ENCODE peak calls at places on chromosome 5, in seven cellular contexts. Y is fibroblast of lung, L is fibroblast of mammary gland, G is fibroblast of the aortic adventitia, N is mucosa of descending colon, J is choroid plexus epithelial cell, K is HepG2. I is an unnamed sample.

GRCh38 chr5:144125163-144125726 is 45.2 kb downstream of the YIPF5 start:
- DNase-seq in Y (peak), L (peak), G (peak), N (no peak), J (peak), K (no peak), I (no peak)

GRCh38 chr5:17019324-17019723 is 83.2 kb upstream of the MYO10 start:
- DNase-seq in Y (peak), L (peak), G (no peak), N (no peak), J (peak), K (no peak), I (no peak)

GRCh38 chr5:56326770-56327169 is 93.6 kb upstream of the ANKRD55 start:
- DNase-seq in Y (no peak), L (no peak), G (no peak), N (no peak), J (no peak), K (no peak), I (no peak)

GRCh38 chr5:14560091-14560595 is 21.4 kb upstream of the OTULINL start:
- DNase-seq in Y (no peak), L (no peak), G (no peak), N (peak), J (no peak), K (no peak), I (no peak)

GRCh38 chr5:55427157-55427556 is 107.6 kb downstream of the PLPP1 start:
- DNase-seq in Y (peak), L (peak), G (peak), N (peak), J (peak), K (no peak), I (no peak)

GRCh38 chr5:65830856-65831255 is 95.5 kb upstream of the ERBIN start:
- DNase-seq in Y (no peak), L (no peak), G (no peak), N (no peak), J (no peak), K (no peak), I (no peak)

GRCh38 chr5:54659651-54660050 is 142.1 kb downstream of the SNX18 start:
- DNase-seq in Y (peak), L (no peak), G (peak), N (no peak), J (no peak), K (no peak), I (no peak)

GRCh38 chr5:170302729-170303501 is 5.3 kb upstream of the LCP2 start:
- DNase-seq in Y (no peak), L (no peak), G (no peak), N (peak), J (peak), K (no peak), I (no peak)

GRCh38 chr5:88405783-88406182 is 137.1 kb upstream of the TMEM161B start:
- DNase-seq in Y (no peak), L (peak), G (no peak), N (no peak), J (no peak), K (no peak), I (no peak)

GRCh38 chr5:143245929-143246561 is 157.4 kb downstream of the NR3C1 start:
- DNase-seq in Y (peak), L (peak), G (peak), N (no peak), J (peak), K (peak), I (no peak)

GRCh38 chr5:173010547-173011464 is 27.2 kb downstream of the ATP6V0E1 start:
- DNase-seq in Y (peak), L (peak), G (peak), N (peak), J (peak), K (peak), I (peak)

GRCh38 chr5:125149503-125149902 is 403.1 kb upstream of the ZNF608 start:
- DNase-seq in Y (no peak), L (no peak), G (no peak), N (no peak), J (peak), K (no peak), I (no peak)

GRCh38 chr5:43019615-43020293 is 20.4 kb downstream of the ANXA2R start:
- DNase-seq in Y (peak), L (peak), G (peak), N (peak), J (peak), K (peak), I (peak)

GRCh38 chr5:147519380-147519779 is 9.5 kb upstream of the DPYSL3 start:
- DNase-seq in Y (no peak), L (peak), G (no peak), N (no peak), J (no peak), K (no peak), I (no peak)

GRCh38 chr5:174423538-174423937 is 300.8 kb upstream of the MSX2 start:
- DNase-seq in Y (no peak), L (no peak), G (no peak), N (no peak), J (no peak), K (no peak), I (no peak)

GRCh38 chr5:131104169-131104775 is 60.8 kb downstream of the HINT1 start:
- DNase-seq in Y (no peak), L (peak), G (no peak), N (no peak), J (peak), K (no peak), I (no peak)

GRCh38 chr5:28450997-28451396 is 1412.6 kb upstream of the CDH9 start:
- DNase-seq in Y (no peak), L (no peak), G (no peak), N (no peak), J (no peak), K (no peak), I (no peak)

GRCh38 chr5:122202952-122203351 is 73.6 kb downstream of the ZNF474 start:
- DNase-seq in Y (peak), L (no peak), G (no peak), N (no peak), J (peak), K (no peak), I (no peak)

GRCh38 chr5:51187953-51188591 is 195.2 kb upstream of the ISL1 start:
- DNase-seq in Y (no peak), L (no peak), G (no peak), N (no peak), J (no peak), K (no peak), I (no peak)

GRCh38 chr5:96432245-96433065 is 593 bp downstream of the PCSK1 start:
- DNase-seq in Y (no peak), L (peak), G (no peak), N (no peak), J (peak), K (no peak), I (no peak)

GRCh38 chr5:77882670-77883257 is 106.6 kb upstream of the TBCA start:
- DNase-seq in Y (peak), L (peak), G (peak), N (no peak), J (peak), K (no peak), I (no peak)

GRCh38 chr5:27311544-27311943 is 273.2 kb upstream of the CDH9 start:
- DNase-seq in Y (peak), L (peak), G (peak), N (no peak), J (peak), K (no peak), I (no peak)

GRCh38 chr5:25405850-25406249 is 761.1 kb upstream of the CDH10 start:
- DNase-seq in Y (no peak), L (no peak), G (no peak), N (no peak), J (no peak), K (no peak), I (no peak)

GRCh38 chr5:31193026-31193425 is 460 bp upstream of the CDH6 start:
- DNase-seq in Y (no peak), L (no peak), G (no peak), N (no peak), J (no peak), K (no peak), I (no peak)

GRCh38 chr5:54881286-54882005 is 103.9 kb downstream of the ESM1 start:
- DNase-seq in Y (no peak), L (no peak), G (no peak), N (no peak), J (no peak), K (no peak), I (no peak)

GRCh38 chr5:126003309-126003708 is 419.9 kb upstream of the GRAMD2B start:
- DNase-seq in Y (peak), L (peak), G (peak), N (peak), J (peak), K (no peak), I (no peak)

GRCh38 chr5:172123269-172123692 is 64.7 kb downstream of the STK10 start:
- DNase-seq in Y (peak), L (peak), G (peak), N (peak), J (peak), K (peak), I (no peak)

GRCh38 chr5:118793652-118794051 is 194.7 kb downstream of the DTWD2 start:
- DNase-seq in Y (no peak), L (no peak), G (no peak), N (no peak), J (no peak), K (no peak), I (no peak)

GRCh38 chr5:141799507-141800167 is 78.6 kb downstream of the PCDH1 start:
- DNase-seq in Y (no peak), L (no peak), G (no peak), N (no peak), J (no peak), K (no peak), I (no peak)

GRCh38 chr5:139808481-139809330 is 13.1 kb downstream of the PSD2 start:
- DNase-seq in Y (peak), L (peak), G (peak), N (peak), J (peak), K (no peak), I (peak)

GRCh38 chr5:45695680-45696093 is 493 bp downstream of the HCN1 start:
- DNase-seq in Y (no peak), L (no peak), G (no peak), N (no peak), J (no peak), K (no peak), I (no peak)

GRCh38 chr5:138737494-138738265 is 15.5 kb upstream of the CTNNA1 start:
- DNase-seq in Y (no peak), L (no peak), G (peak), N (no peak), J (no peak), K (no peak), I (no peak)

GRCh38 chr5:34043099-34043876 is at the start of gene C1QTNF3:
- DNase-seq in Y (peak), L (no peak), G (peak), N (no peak), J (no peak), K (no peak), I (no peak)

GRCh38 chr5:130808691-130809090 is 356.4 kb downstream of the HINT1 start:
- DNase-seq in Y (no peak), L (no peak), G (no peak), N (no peak), J (no peak), K (no peak), I (no peak)

GRCh38 chr5:52786391-52786790 is 1.3 kb upstream of the ITGA1 start:
- DNase-seq in Y (no peak), L (no peak), G (no peak), N (no peak), J (no peak), K (no peak), I (no peak)

I was measured in Peyer's patch.